ENCODE peak calls at places on chromosomes 12 and 14, in nine cellular contexts. One of them, this sample, is unnamed.

GRCh38 chr14:24054324-24054641 is 2.5 kb downstream of the CARMIL3 start:
- DNase-seq in cardiac muscle cell: no peak
- DNase-seq in CD4-positive, CD25-positive, alpha-beta regulatory T cell: no peak
- DNase-seq in upper lobe of right lung: no peak
- DNase-seq in pancreas: no peak
- DNase-seq in fibroblast of lung: no peak
- DNase-seq in aorta: no peak
- DNase-seq in HepG2: no peak
- DNase-seq in right lobe of liver: no peak
- DNase-seq in this sample: no peak

GRCh38 chr12:66901136-66901932 is 222.5 kb upstream of the GRIP1 start:
- DNase-seq in cardiac muscle cell: no peak
- DNase-seq in pancreas: no peak
- DNase-seq in CD4-positive, CD25-positive, alpha-beta regulatory T cell: no peak
- DNase-seq in HepG2: no peak
- DNase-seq in upper lobe of right lung: no peak
- DNase-seq in fibroblast of lung: no peak
- DNase-seq in aorta: no peak
- DNase-seq in right lobe of liver: no peak
- DNase-seq in this sample: no peak

GRCh38 chr12:103687262-103687661 is 100.2 kb downstream of the STAB2 start:
- DNase-seq in HepG2: no peak
- DNase-seq in CD4-positive, CD25-positive, alpha-beta regulatory T cell: no peak
- DNase-seq in fibroblast of lung: no peak
- DNase-seq in cardiac muscle cell: no peak
- DNase-seq in pancreas: no peak
- DNase-seq in upper lobe of right lung: no peak
- DNase-seq in right lobe of liver: no peak
- DNase-seq in aorta: no peak
- DNase-seq in this sample: no peak

GRCh38 chr12:42804928-42805327 is 215.4 kb upstream of the PRICKLE1 start:
- DNase-seq in upper lobe of right lung: no peak
- DNase-seq in HepG2: no peak
- DNase-seq in right lobe of liver: no peak
- DNase-seq in pancreas: no peak
- DNase-seq in CD4-positive, CD25-positive, alpha-beta regulatory T cell: no peak
- DNase-seq in aorta: no peak
- DNase-seq in cardiac muscle cell: no peak
- DNase-seq in fibroblast of lung: no peak
- DNase-seq in this sample: no peak

GRCh38 chr14:32224731-32225377 is 21.8 kb upstream of the RNU6-8 start:
- DNase-seq in pancreas: peak; percentile 7
- DNase-seq in CD4-positive, CD25-positive, alpha-beta regulatory T cell: no peak
- DNase-seq in upper lobe of right lung: no peak
- DNase-seq in cardiac muscle cell: peak; percentile 40
- DNase-seq in HepG2: peak; percentile 68
- DNase-seq in fibroblast of lung: peak; percentile 71
- DNase-seq in right lobe of liver: no peak
- DNase-seq in aorta: peak; percentile 52
- DNase-seq in this sample: no peak

GRCh38 chr12:50620050-50620974 is 115.5 kb downstream of the DIP2B start:
- DNase-seq in upper lobe of right lung: no peak
- DNase-seq in pancreas: no peak
- DNase-seq in right lobe of liver: no peak
- DNase-seq in fibroblast of lung: peak; percentile 98
- DNase-seq in cardiac muscle cell: peak; percentile 57
- DNase-seq in CD4-positive, CD25-positive, alpha-beta regulatory T cell: no peak
- DNase-seq in aorta: no peak
- DNase-seq in HepG2: no peak
- DNase-seq in this sample: no peak

GRCh38 chr12:45732250-45732649 is 2.7 kb downstream of the ARID2 start:
- DNase-seq in cardiac muscle cell: no peak
- DNase-seq in right lobe of liver: no peak
- DNase-seq in HepG2: no peak
- DNase-seq in aorta: no peak
- DNase-seq in upper lobe of right lung: no peak
- DNase-seq in pancreas: no peak
- DNase-seq in CD4-positive, CD25-positive, alpha-beta regulatory T cell: no peak
- DNase-seq in fibroblast of lung: peak; percentile 46
- DNase-seq in this sample: no peak

GRCh38 chr14:24137529-24138395 is 1.8 kb downstream of the PSME1 start:
- DNase-seq in upper lobe of right lung: no peak
- DNase-seq in pancreas: no peak
- DNase-seq in CD4-positive, CD25-positive, alpha-beta regulatory T cell: no peak
- DNase-seq in fibroblast of lung: no peak
- DNase-seq in HepG2: no peak
- DNase-seq in aorta: peak; percentile 21
- DNase-seq in right lobe of liver: no peak
- DNase-seq in cardiac muscle cell: no peak
- DNase-seq in this sample: no peak

GRCh38 chr14:96752594-96752993 is 44.6 kb upstream of the VRK1 start:
- DNase-seq in cardiac muscle cell: no peak
- DNase-seq in pancreas: no peak
- DNase-seq in upper lobe of right lung: no peak
- DNase-seq in right lobe of liver: no peak
- DNase-seq in CD4-positive, CD25-positive, alpha-beta regulatory T cell: no peak
- DNase-seq in aorta: no peak
- DNase-seq in HepG2: no peak
- DNase-seq in fibroblast of lung: peak; percentile 1
- DNase-seq in this sample: no peak

GRCh38 chr12:92059976-92060375 is 85.7 kb downstream of the BTG1 start:
- DNase-seq in HepG2: no peak
- DNase-seq in cardiac muscle cell: no peak
- DNase-seq in fibroblast of lung: peak; percentile 86
- DNase-seq in CD4-positive, CD25-positive, alpha-beta regulatory T cell: no peak
- DNase-seq in right lobe of liver: no peak
- DNase-seq in pancreas: no peak
- DNase-seq in aorta: no peak
- DNase-seq in upper lobe of right lung: no peak
- DNase-seq in this sample: no peak

GRCh38 chr14:104290756-104291122 is 152.4 kb downstream of the KIF26A start:
- DNase-seq in HepG2: no peak
- DNase-seq in right lobe of liver: peak; percentile 57
- DNase-seq in pancreas: no peak
- DNase-seq in fibroblast of lung: no peak
- DNase-seq in CD4-positive, CD25-positive, alpha-beta regulatory T cell: no peak
- DNase-seq in aorta: peak; percentile 25
- DNase-seq in upper lobe of right lung: peak; percentile 47
- DNase-seq in cardiac muscle cell: no peak
- DNase-seq in this sample: peak; percentile 26

GRCh38 chr12:110548678-110549077 is 34.4 kb downstream of the PPTC7 start:
- DNase-seq in CD4-positive, CD25-positive, alpha-beta regulatory T cell: no peak
- DNase-seq in fibroblast of lung: peak; percentile 41
- DNase-seq in pancreas: no peak
- DNase-seq in right lobe of liver: no peak
- DNase-seq in HepG2: no peak
- DNase-seq in cardiac muscle cell: no peak
- DNase-seq in upper lobe of right lung: no peak
- DNase-seq in aorta: no peak
- DNase-seq in this sample: no peak

GRCh38 chr12:119859241-119859640 is 17.9 kb downstream of the CIT start:
- DNase-seq in fibroblast of lung: no peak
- DNase-seq in upper lobe of right lung: no peak
- DNase-seq in CD4-positive, CD25-positive, alpha-beta regulatory T cell: no peak
- DNase-seq in pancreas: no peak
- DNase-seq in cardiac muscle cell: no peak
- DNase-seq in aorta: no peak
- DNase-seq in HepG2: no peak
- DNase-seq in right lobe of liver: no peak
- DNase-seq in this sample: no peak

GRCh38 chr14:60646202-60646886 is 2.9 kb downstream of the SIX1 start:
- DNase-seq in cardiac muscle cell: no peak
- DNase-seq in HepG2: no peak
- DNase-seq in upper lobe of right lung: no peak
- DNase-seq in right lobe of liver: no peak
- DNase-seq in aorta: no peak
- DNase-seq in pancreas: no peak
- DNase-seq in CD4-positive, CD25-positive, alpha-beta regulatory T cell: no peak
- DNase-seq in fibroblast of lung: no peak
- DNase-seq in this sample: no peak
- H3K9me3 ChIP-seq in cardiac muscle cell: no peaks in the 10 kb centered on the region
- H3K9me3 ChIP-seq in HepG2: no peaks in the 10 kb centered on the region
- H3K9me3 ChIP-seq in upper lobe of right lung: no peaks in the 10 kb centered on the region
- H3K9me3 ChIP-seq in right lobe of liver: no peaks in the 10 kb centered on the region
- H3K9me3 ChIP-seq in aorta: no peaks in the 10 kb centered on the region
- H3K9me3 ChIP-seq in pancreas: no peaks in the 10 kb centered on the region
- H3K9me3 ChIP-seq in CD4-positive, CD25-positive, alpha-beta regulatory T cell: no peaks in the 10 kb centered on the region
- H3K9me3 ChIP-seq in fibroblast of lung: no peaks in the 10 kb centered on the region
- H3K9me3 ChIP-seq in this sample: no peaks in the 10 kb centered on the region

GRCh38 chr12:133135747-133136146 is 5.3 kb downstream of the ZNF10 start:
- DNase-seq in cardiac muscle cell: no peak
- DNase-seq in pancreas: no peak
- DNase-seq in HepG2: no peak
- DNase-seq in aorta: no peak
- DNase-seq in CD4-positive, CD25-positive, alpha-beta regulatory T cell: no peak
- DNase-seq in right lobe of liver: no peak
- DNase-seq in fibroblast of lung: no peak
- DNase-seq in upper lobe of right lung: no peak
- DNase-seq in this sample: no peak
- H3K9me3 ChIP-seq in cardiac muscle cell: no peaks in the 10 kb centered on the region
- H3K9me3 ChIP-seq in pancreas: no peaks in the 10 kb centered on the region
- H3K9me3 ChIP-seq in HepG2: peaks cover 76% of the 10 kb centered on the region
- H3K9me3 ChIP-seq in aorta: peaks cover 30% of the 10 kb centered on the region
- H3K9me3 ChIP-seq in CD4-positive, CD25-positive, alpha-beta regulatory T cell: peaks cover 99% of the 10 kb centered on the region
- H3K9me3 ChIP-seq in right lobe of liver: no peaks in the 10 kb centered on the region
- H3K9me3 ChIP-seq in fibroblast of lung: no peaks in the 10 kb centered on the region
- H3K9me3 ChIP-seq in upper lobe of right lung: peaks cover 68% of the 10 kb centered on the region
- H3K9me3 ChIP-seq in this sample: peaks cover 95% of the 10 kb centered on the region

GRCh38 chr14:62439210-62439609 is 606.0 kb downstream of the KCNH5 start:
- DNase-seq in CD4-positive, CD25-positive, alpha-beta regulatory T cell: no peak
- DNase-seq in aorta: no peak
- DNase-seq in cardiac muscle cell: no peak
- DNase-seq in fibroblast of lung: no peak
- DNase-seq in HepG2: no peak
- DNase-seq in upper lobe of right lung: no peak
- DNase-seq in right lobe of liver: no peak
- DNase-seq in pancreas: no peak
- DNase-seq in this sample: no peak
- H3K9me3 ChIP-seq in CD4-positive, CD25-positive, alpha-beta regulatory T cell: peaks cover 11% of the 10 kb centered on the region
- H3K9me3 ChIP-seq in aorta: peaks cover 3% of the 10 kb centered on the region
- H3K9me3 ChIP-seq in cardiac muscle cell: no peaks in the 10 kb centered on the region
- H3K9me3 ChIP-seq in fibroblast of lung: no peaks in the 10 kb centered on the region
- H3K9me3 ChIP-seq in HepG2: peaks cover 88% of the 10 kb centered on the region
- H3K9me3 ChIP-seq in upper lobe of right lung: no peaks in the 10 kb centered on the region
- H3K9me3 ChIP-seq in right lobe of liver: no peaks in the 10 kb centered on the region
- H3K9me3 ChIP-seq in pancreas: no peaks in the 10 kb centered on the region
- H3K9me3 ChIP-seq in this sample: no peaks in the 10 kb centered on the region

DNA sequence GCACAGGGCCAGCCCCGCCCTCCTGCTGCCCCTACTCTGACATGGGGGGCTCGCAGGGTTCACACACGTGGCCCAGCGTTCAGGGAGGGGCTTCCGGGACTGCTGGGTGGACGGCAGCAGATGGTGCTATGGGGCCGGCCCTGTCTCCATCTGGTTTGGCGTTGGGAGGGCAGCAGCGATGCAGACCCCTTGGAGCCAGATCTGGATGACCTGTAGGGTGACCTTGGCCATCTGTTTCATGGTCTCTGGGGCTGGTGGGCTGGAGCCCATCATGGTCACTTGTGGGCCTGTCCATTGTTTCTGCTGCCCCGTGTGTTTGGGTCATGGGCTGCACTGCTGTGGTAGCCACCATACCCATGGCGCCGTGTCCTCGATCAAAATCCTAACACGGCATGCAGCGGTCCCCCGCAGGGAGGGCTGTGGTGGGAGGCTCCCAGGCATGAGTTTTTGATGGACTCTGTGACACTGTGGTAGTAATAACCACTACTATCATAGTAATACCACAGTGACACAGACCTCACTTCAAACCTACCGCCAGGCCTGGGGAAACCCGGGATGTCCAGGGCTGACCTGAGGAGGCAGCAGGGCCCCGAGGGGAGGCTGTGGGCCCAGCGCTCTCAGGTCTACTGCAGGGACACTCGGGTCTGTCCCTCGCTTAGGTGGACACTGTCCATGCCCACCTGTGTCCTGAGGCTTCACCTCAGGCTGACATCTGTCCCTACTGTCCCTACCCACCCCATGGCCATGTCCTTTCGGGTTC is 359.4 kb downstream of the TMEM121 start:
- DNase-seq in aorta: peak; percentile 36
- DNase-seq in CD4-positive, CD25-positive, alpha-beta regulatory T cell: no peak
- DNase-seq in cardiac muscle cell: no peak
- DNase-seq in HepG2: no peak
- DNase-seq in upper lobe of right lung: peak; percentile 46
- DNase-seq in fibroblast of lung: no peak
- DNase-seq in right lobe of liver: peak; percentile 35
- DNase-seq in pancreas: no peak
- DNase-seq in this sample: peak; percentile 13
- H3K9me3 ChIP-seq in aorta: no peaks in the 10 kb centered on the region
- H3K9me3 ChIP-seq in CD4-positive, CD25-positive, alpha-beta regulatory T cell: no peaks in the 10 kb centered on the region
- H3K9me3 ChIP-seq in cardiac muscle cell: no peaks in the 10 kb centered on the region
- H3K9me3 ChIP-seq in HepG2: no peaks in the 10 kb centered on the region
- H3K9me3 ChIP-seq in upper lobe of right lung: no peaks in the 10 kb centered on the region
- H3K9me3 ChIP-seq in fibroblast of lung: no peaks in the 10 kb centered on the region
- H3K9me3 ChIP-seq in right lobe of liver: no peaks in the 10 kb centered on the region
- H3K9me3 ChIP-seq in pancreas: no peaks in the 10 kb centered on the region
- H3K9me3 ChIP-seq in this sample: no peaks in the 10 kb centered on the region